ENCODE peak calls at places on chromosomes 4 and X, in four cellular contexts. O is CD4-positive, alpha-beta memory T cell; B is right atrium auricular region; V is lower lobe of right lung. H is an unnamed sample.

GRCh38 chr4:98166025-98166730 is 22.9 kb upstream of the STPG2 start:
- DNase-seq in B (no peak), V (no peak), O (no peak), H (peak; percentile 64)

GRCh38 chrX:1493877-1494510 is 41.3 kb upstream of the ASMTL start:
- DNase-seq in V (no peak), O (no peak), B (peak; percentile 57), H (no peak)

GRCh38 chr4:26873391-26874026 is 12.9 kb downstream of the STIM2 start:
- DNase-seq in V (no peak), B (no peak), O (peak; percentile 76), H (no peak)

GRCh38 chr4:149985981-149986380 is 92.3 kb upstream of the DCLK2 start:
- DNase-seq in V (no peak), O (no peak), B (no peak), H (no peak)

GRCh38 chrX:133495464-133496391 is 80.4 kb upstream of the GPC4 start:
- DNase-seq in B (peak; percentile 58), O (no peak), V (no peak), H (no peak)

GRCh38 chr4:17385403-17385802 is 126.5 kb downstream of the QDPR start:
- DNase-seq in B (no peak), O (peak; percentile 6), V (no peak), H (no peak)

GRCh38 chr4:8402181-8402597 is 38.3 kb downstream of the ACOX3 start:
- DNase-seq in O (no peak), V (peak; percentile 26), B (no peak), H (peak; percentile 71)

GRCh38 chr4:113686950-113687718 is 74.4 kb downstream of the CAMK2D start:
- DNase-seq in B (no peak), V (no peak), O (peak; percentile 12), H (no peak)

GRCh38 chr4:2361366-2362285 is 56.8 kb downstream of the ZFYVE28 start:
- DNase-seq in O (no peak), V (peak; percentile 39), B (no peak), H (no peak)

GRCh38 chr4:52235775-52236174 is 184.7 kb downstream of the SPATA18 start:
- DNase-seq in O (no peak), V (no peak), B (no peak), H (no peak)

GRCh38 chr4:6658635-6659075 is 18.2 kb downstream of the MRFAP1 start:
- DNase-seq in O (peak; percentile 60), V (no peak), B (no peak), H (peak; percentile 46)

GRCh38 chrX:100647095-100647494 is 3.1 kb downstream of the SRPX2 start:
- DNase-seq in O (no peak), B (no peak), V (no peak), H (no peak)

GRCh38 chrX:39002466-39002865 is 201.2 kb downstream of the MID1IP1 start:
- DNase-seq in B (no peak), V (no peak), O (no peak), H (no peak)

GRCh38 chrX:283115-283845 is 2.1 kb downstream of the PLCXD1 start:
- DNase-seq in B (peak; percentile 94), V (peak; percentile 93), O (peak; percentile 82), H (peak; percentile 90)

GRCh38 chr4:25658777-25659176 is 3.1 kb downstream of the SLC34A2 start:
- DNase-seq in O (no peak), B (no peak), V (no peak), H (no peak)

GRCh38 chrX:19549838-19550237 is 34.5 kb upstream of the MAP3K15 start:
- DNase-seq in O (no peak), V (no peak), B (no peak), H (no peak)

GRCh38 chr4:10305816-10306215 is 151.4 kb downstream of the ZNF518B start:
- DNase-seq in V (no peak), O (no peak), B (no peak), H (no peak)

GRCh38 chr4:186699881-186700397 is 23.7 kb downstream of the FAT1 start:
- DNase-seq in O (no peak), V (no peak), B (no peak), H (no peak)

GRCh38 chrX:1246816-1247215 is 21.8 kb upstream of the CSF2RA start:
- DNase-seq in B (peak; percentile 81), O (peak; percentile 68), V (peak; percentile 83), H (peak; percentile 90)

GRCh38 chr4:140635606-140636005 is 66.8 kb upstream of the UCP1 start:
- DNase-seq in O (no peak), V (peak; percentile 61), B (no peak), H (peak; percentile 62)

GRCh38 chr4:27276322-27277073 is 415.9 kb downstream of the STIM2 start:
- DNase-seq in B (no peak), V (no peak), O (no peak), H (no peak)

GRCh38 chr4:68347845-68348244 is 2.0 kb downstream of the YTHDC1 start:
- DNase-seq in O (no peak), V (no peak), B (no peak), H (no peak)
- H3K4me3 ChIP-seq in O (peak overlapping the region; percentile 79), V (peak overlapping the region; percentile 90), B (peak overlapping the region; percentile 89), H (peak overlapping the region; percentile 79)

GRCh38 chr4:183633476-183634058 is 25.4 kb downstream of the RWDD4 start:
- DNase-seq in V (no peak), O (no peak), B (no peak), H (no peak)

GRCh38 chr4:183635333-183635732 is 23.7 kb downstream of the RWDD4 start:
- DNase-seq in O (no peak), V (no peak), B (no peak), H (no peak)

GRCh38 chr4:183632689-183633088 is 26.3 kb downstream of the RWDD4 start:
- DNase-seq in O (no peak), B (no peak), V (no peak), H (no peak)

GRCh38 chr4:183635737-183636136 is 23.2 kb downstream of the RWDD4 start:
- DNase-seq in V (no peak), B (no peak), O (no peak), H (no peak)

GRCh38 chr4:183634086-183634485 is 24.9 kb downstream of the RWDD4 start:
- DNase-seq in V (no peak), O (no peak), B (no peak), H (no peak)
- H3K4me3 ChIP-seq in V (no peak overlapping the region), O (no peak overlapping the region), B (no peak overlapping the region), H (no peak overlapping the region)

DNA sequence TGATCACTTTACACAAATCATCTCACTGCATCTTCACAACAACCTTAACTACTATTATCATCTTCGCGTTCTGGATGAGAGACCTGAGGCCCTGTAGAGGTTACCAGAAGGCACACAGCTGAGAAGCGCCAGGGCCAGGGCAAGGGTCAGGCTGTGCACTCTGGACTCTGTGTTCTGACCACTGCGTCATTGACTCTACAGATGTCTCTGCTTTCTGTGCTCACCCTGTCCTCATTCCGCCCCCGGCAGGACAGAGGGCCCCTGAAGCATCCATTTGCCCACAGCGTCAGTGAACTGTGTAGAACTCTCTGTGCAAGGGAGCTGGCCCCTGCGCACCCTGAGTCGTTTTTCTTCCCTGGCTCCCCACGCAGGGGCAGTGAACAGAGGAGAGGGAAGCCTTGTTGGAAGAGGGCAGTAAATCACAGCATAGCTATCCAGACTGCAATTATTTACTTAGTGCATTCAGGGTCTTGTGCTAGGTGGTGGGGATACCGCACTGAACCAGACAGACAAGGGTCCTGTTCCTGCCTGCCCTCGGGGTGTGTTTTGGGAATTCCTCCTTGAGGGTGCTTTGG is 6.1 kb upstream of the WAS start:
- DNase-seq in B (no peak), O (no peak), V (no peak), H (no peak)
- H3K4me3 ChIP-seq in B (no peak overlapping the region), O (no peak overlapping the region), V (peak overlapping the region; percentile 71), H (no peak overlapping the region)

DNA sequence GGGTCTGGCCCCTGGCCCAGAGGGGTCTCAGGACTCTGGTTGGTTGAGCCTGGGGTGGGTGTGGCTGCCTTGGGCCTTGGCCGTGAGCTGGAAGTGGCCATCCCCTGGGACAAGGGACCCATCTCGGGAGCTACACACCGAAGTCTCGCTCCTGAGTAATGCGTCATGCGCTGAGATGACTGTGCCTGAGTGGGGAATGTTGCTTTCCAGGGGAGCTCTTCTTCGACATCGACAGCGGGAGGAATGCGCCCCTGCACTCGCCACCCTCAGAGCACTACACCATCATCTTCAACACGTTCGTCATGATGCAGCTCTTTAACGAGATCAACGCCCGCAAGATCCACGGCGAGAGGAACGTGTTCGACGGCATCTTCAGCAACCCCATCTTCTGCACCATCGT is 38.5 kb downstream of the CCNQ start:
- DNase-seq in O (no peak), V (no peak), B (no peak), H (no peak)
- H3K4me3 ChIP-seq in O (no peak overlapping the region), V (no peak overlapping the region), B (no peak overlapping the region), H (no peak overlapping the region)

H was measured in left lung.